ENCODE peak calls at places on chromosomes 11 and 22, in four cellular contexts. X is ovary, H is SK-N-SH, D is A549. P is an unnamed sample.

GRCh38 chr11:794766-795637 is 3.1 kb downstream of the SLC25A22 start:
- DNase-seq in X (peak), H (no peak), D (no peak), P (peak)

GRCh38 chr11:77353131-77353530 is 51.6 kb upstream of the GDPD4 start:
- DNase-seq in X (no peak), H (no peak), D (no peak), P (no peak)

GRCh38 chr22:31136711-31137110 is 3.6 kb downstream of the PLA2G3 start:
- DNase-seq in X (no peak), H (peak), D (no peak), P (no peak)

GRCh38 chr11:13663631-13664071 is 4.8 kb upstream of the FAR1 start:
- DNase-seq in X (no peak), H (no peak), D (no peak), P (no peak)

GRCh38 chr11:18540207-18541009 is 13.7 kb upstream of the TSG101 start:
- DNase-seq in X (no peak), H (peak), D (peak), P (no peak)

GRCh38 chr11:74948546-74948897 is 369 bp downstream of the XRRA1 start:
- DNase-seq in X (no peak), H (peak), D (peak), P (no peak)

GRCh38 chr11:32109138-32109537 is 18.3 kb downstream of the RCN1 start:
- DNase-seq in X (no peak), H (no peak), D (no peak), P (no peak)

GRCh38 chr11:28833670-28834069 is 725.5 kb downstream of the METTL15 start:
- DNase-seq in X (no peak), H (no peak), D (peak), P (no peak)

GRCh38 chr11:637593-638507 is 781 bp downstream of the DRD4 start:
- DNase-seq in X (no peak), H (peak), D (no peak), P (no peak)

GRCh38 chr22:44192811-44193536 is 12.2 kb downstream of the PARVG start:
- DNase-seq in X (no peak), H (no peak), D (no peak), P (no peak)

GRCh38 chr22:49916851-49917250 is 1.4 kb downstream of the ALG12 start:
- DNase-seq in X (peak), H (no peak), D (no peak), P (no peak)
- H3K27ac ChIP-seq in X (no peak), H (no peak), D (no peak), P (no peak)

GRCh38 chr22:35622132-35622913 is 5.2 kb upstream of the MB start:
- DNase-seq in X (no peak), H (peak), D (peak), P (peak)
- TF ChIP-seq EP300 in X (no peak), H (no peak), D (no peak), P (no peak)

DNA sequence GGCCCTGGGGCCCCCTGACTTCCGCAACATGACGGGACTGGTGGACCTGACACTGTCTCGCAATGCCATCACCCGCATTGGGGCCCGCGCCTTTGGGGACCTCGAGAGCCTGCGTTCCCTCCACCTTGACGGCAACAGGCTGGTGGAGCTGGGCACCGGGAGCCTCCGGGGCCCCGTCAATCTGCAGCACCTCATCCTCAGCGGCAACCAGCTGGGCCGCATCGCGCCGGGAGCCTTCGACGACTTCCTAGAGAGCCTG is 992 bp downstream of the LRFN4 start:
- DNase-seq in X (peak), H (no peak), D (peak), P (no peak)
- H3K4me3 ChIP-seq in X (no peak), H (peak), D (peak), P (peak)

GRCh38 chr11:47185305-47186075 is 744 bp downstream of the PACSIN3 start:
- DNase-seq in X (peak), H (peak), D (peak), P (peak)
- H3K27ac ChIP-seq in X (peak), H (peak), D (peak), P (peak)

DNA sequence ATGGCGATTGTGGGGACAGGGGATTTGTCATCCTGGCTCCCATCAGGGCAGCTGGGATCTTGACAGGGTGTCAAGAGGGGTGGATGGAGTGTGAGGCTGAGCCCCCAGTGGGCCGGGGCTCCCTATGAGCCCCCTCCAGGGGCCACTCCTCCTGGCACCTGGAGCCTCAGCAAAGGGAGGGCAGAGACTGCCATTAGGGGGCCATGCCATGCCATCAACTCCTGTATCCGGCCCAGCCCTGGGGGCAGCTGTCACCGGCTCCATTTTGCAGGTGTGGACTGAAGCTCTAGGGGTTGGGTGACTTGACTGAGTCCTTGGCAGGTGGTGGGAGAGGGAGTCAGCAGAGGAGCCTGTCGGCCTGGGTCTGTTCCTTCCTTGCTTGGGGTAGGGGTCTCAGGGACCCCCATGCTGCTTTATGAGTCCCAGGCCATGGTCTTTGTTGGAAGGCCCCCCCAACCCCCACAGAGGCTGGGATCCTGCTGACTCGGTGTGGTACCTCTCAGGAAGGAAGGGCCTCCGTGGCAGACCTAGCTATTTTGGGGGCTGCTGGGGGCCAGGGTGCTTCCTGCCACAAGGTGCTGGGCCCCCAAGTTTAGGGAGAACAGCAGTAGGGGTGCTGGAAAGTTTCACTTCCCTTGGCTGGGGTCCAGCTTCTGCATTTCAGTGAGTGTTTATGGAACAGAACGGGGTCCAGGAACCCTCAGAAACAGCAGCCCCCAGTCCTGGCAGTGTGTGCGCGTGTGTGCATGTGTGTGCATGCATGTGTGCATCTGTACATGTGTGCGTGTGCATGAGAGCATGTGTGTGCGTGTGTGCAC is 1.5 kb downstream of the ACY3 start:
- DNase-seq in X (no peak), H (no peak), D (no peak), P (no peak)
- TF ChIP-seq EP300 in X (no peak), H (no peak), D (no peak), P (no peak)

DNA sequence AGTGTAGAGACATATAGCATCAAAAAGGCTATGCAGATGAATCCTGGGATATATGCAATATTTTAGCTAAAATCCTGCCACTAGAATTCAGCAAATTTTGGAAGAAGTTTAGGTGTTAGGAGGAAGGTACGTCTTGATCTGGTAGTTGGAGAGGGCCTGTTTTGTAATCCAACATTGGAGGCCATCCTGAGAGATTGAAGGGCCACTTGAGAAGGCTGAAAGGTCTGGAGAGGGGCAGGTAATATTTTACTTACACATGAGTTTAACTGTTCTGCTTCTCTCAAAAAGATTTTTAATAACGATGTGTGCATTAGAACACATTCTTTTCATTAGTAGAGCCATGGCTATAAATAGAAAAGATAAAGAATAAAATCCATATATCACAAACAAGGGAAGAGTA is 422.1 kb downstream of the RAB38 start:
- DNase-seq in X (no peak), H (no peak), D (no peak), P (no peak)
- H3K4me3 ChIP-seq in X (no peak), H (no peak), D (no peak), P (no peak)

DNA sequence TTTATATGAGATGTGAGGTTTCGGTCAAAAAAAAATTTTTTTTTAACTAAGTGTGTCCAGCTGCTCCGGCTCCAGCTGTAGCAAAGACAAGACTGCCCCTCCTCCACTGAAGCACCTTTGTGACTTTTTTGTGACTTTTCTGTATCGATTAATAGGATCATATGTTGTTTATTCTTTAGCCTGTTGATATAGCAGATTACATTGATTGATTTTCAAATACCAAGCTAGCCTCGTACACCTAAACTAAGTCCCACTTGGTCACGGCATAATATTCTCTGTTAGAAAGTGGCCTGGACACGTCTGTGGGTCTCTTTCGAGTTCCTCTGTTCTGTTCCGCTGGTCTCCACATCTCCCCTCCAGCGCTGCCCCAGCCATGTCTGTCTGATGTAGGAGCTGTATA is 126.8 kb downstream of the IGLL1 start:
- DNase-seq in X (no peak), H (no peak), D (no peak), P (no peak)
- H3K27ac ChIP-seq in X (no peak), H (no peak), D (no peak), P (no peak)

DNA sequence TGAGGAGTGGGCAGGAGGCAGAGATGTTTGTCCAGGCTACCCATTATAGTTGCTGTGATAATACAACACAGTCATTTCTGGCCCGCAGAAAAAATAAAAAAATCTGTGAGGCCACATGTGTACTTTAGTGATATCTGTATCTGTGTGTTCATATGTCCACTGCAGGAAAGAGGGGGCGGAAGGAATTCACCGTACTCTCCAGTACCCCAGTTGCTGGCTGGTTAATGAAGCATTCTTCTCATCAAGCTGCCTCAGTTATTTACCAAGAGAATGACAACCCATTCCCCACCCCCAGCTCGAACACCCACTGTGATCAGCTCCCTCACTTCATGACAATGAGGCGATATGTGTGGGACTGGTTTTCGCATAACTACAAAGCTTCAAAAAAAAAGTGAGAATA is 309.3 kb downstream of the SOX6 start:
- DNase-seq in X (no peak), H (no peak), D (no peak), P (no peak)
- TF ChIP-seq EP300 in X (no peak), H (no peak), D (no peak), P (no peak)

GRCh38 chr11:102497061-102497460 is 33.5 kb downstream of the MMP7 start:
- DNase-seq in X (no peak), H (no peak), D (no peak), P (no peak)

GRCh38 chr11:102491969-102492368 is 38.6 kb downstream of the MMP7 start:
- DNase-seq in X (no peak), H (no peak), D (no peak), P (no peak)

GRCh38 chr11:102494216-102494615 is 36.3 kb downstream of the MMP7 start:
- DNase-seq in X (no peak), H (no peak), D (peak), P (peak)

GRCh38 chr11:102493524-102493923 is 37.0 kb downstream of the MMP7 start:
- DNase-seq in X (no peak), H (no peak), D (no peak), P (no peak)

GRCh38 chr11:102495161-102496042 is 35.1 kb downstream of the MMP7 start:
- DNase-seq in X (no peak), H (peak), D (peak), P (no peak)
- H3K4me3 ChIP-seq in X (no peak), H (no peak), D (no peak), P (no peak)

GRCh38 chr22:23282516-23282915 is 102.2 kb downstream of the BCR start:
- DNase-seq in X (no peak), H (no peak), D (no peak), P (no peak)
- H3K27ac ChIP-seq in X (no peak), H (no peak), D (peak), P (peak)

P was measured in stomach.